ENCODE peak calls at places on chromosomes 2 and 18, in six cellular contexts. One of them, this sample, is unnamed.

GRCh38 chr2:134228493-134228903 is 25.4 kb upstream of the MGAT5 start:
- DNase-seq in transverse colon: no peak
- DNase-seq in CD8-positive, alpha-beta T cell: no peak
- DNase-seq in brain microvascular endothelial cell: no peak
- DNase-seq in lung: no peak
- DNase-seq in cardiac muscle cell: no peak
- DNase-seq in this sample: no peak

GRCh38 chr2:651961-652373 is 25.2 kb downstream of the TMEM18 start:
- DNase-seq in CD8-positive, alpha-beta T cell: no peak
- DNase-seq in lung: peak
- DNase-seq in brain microvascular endothelial cell: no peak
- DNase-seq in cardiac muscle cell: no peak
- DNase-seq in transverse colon: no peak
- DNase-seq in this sample: no peak

GRCh38 chr18:5543036-5543671 is 643 bp downstream of the EPB41L3 start:
- DNase-seq in transverse colon: no peak
- DNase-seq in lung: no peak
- DNase-seq in cardiac muscle cell: no peak
- DNase-seq in CD8-positive, alpha-beta T cell: no peak
- DNase-seq in brain microvascular endothelial cell: no peak
- DNase-seq in this sample: peak

GRCh38 chr2:188573453-188573852 is 281.8 kb downstream of the GULP1 start:
- DNase-seq in transverse colon: no peak
- DNase-seq in CD8-positive, alpha-beta T cell: no peak
- DNase-seq in brain microvascular endothelial cell: no peak
- DNase-seq in cardiac muscle cell: no peak
- DNase-seq in lung: no peak
- DNase-seq in this sample: no peak

GRCh38 chr2:86243272-86243671 is 44.0 kb downstream of the MRPL35 start:
- DNase-seq in transverse colon: no peak
- DNase-seq in brain microvascular endothelial cell: no peak
- DNase-seq in CD8-positive, alpha-beta T cell: no peak
- DNase-seq in lung: no peak
- DNase-seq in cardiac muscle cell: no peak
- DNase-seq in this sample: no peak

GRCh38 chr2:260507-261161 is 3.2 kb downstream of the SH3YL1 start:
- DNase-seq in CD8-positive, alpha-beta T cell: no peak
- DNase-seq in lung: no peak
- DNase-seq in brain microvascular endothelial cell: no peak
- DNase-seq in transverse colon: no peak
- DNase-seq in cardiac muscle cell: no peak
- DNase-seq in this sample: no peak

GRCh38 chr18:63949068-63949737 is at the start of gene HMSD:
- DNase-seq in CD8-positive, alpha-beta T cell: peak
- DNase-seq in transverse colon: peak
- DNase-seq in cardiac muscle cell: peak
- DNase-seq in brain microvascular endothelial cell: peak
- DNase-seq in lung: peak
- DNase-seq in this sample: peak

GRCh38 chr2:107542314-107542740 is 284.4 kb upstream of the RGPD4 start:
- DNase-seq in lung: no peak
- DNase-seq in transverse colon: no peak
- DNase-seq in brain microvascular endothelial cell: no peak
- DNase-seq in cardiac muscle cell: peak
- DNase-seq in CD8-positive, alpha-beta T cell: no peak
- DNase-seq in this sample: no peak

GRCh38 chr18:55318864-55319516 is 269.0 kb downstream of the TCF4 start:
- DNase-seq in cardiac muscle cell: peak
- DNase-seq in transverse colon: no peak
- DNase-seq in CD8-positive, alpha-beta T cell: no peak
- DNase-seq in brain microvascular endothelial cell: no peak
- DNase-seq in lung: no peak
- DNase-seq in this sample: no peak

GRCh38 chr18:55577812-55578539 is 10.0 kb downstream of the TCF4 start:
- DNase-seq in lung: no peak
- DNase-seq in brain microvascular endothelial cell: no peak
- DNase-seq in cardiac muscle cell: no peak
- DNase-seq in transverse colon: no peak
- DNase-seq in CD8-positive, alpha-beta T cell: no peak
- DNase-seq in this sample: no peak

GRCh38 chr2:137677466-137677865 is 286.8 kb upstream of the HNMT start:
- DNase-seq in cardiac muscle cell: no peak
- DNase-seq in brain microvascular endothelial cell: no peak
- DNase-seq in lung: no peak
- DNase-seq in CD8-positive, alpha-beta T cell: no peak
- DNase-seq in transverse colon: no peak
- DNase-seq in this sample: no peak

GRCh38 chr2:53475320-53475719 is 292.3 kb upstream of the CHAC2 start:
- DNase-seq in brain microvascular endothelial cell: peak
- DNase-seq in lung: no peak
- DNase-seq in transverse colon: no peak
- DNase-seq in cardiac muscle cell: no peak
- DNase-seq in CD8-positive, alpha-beta T cell: no peak
- DNase-seq in this sample: no peak

GRCh38 chr2:181904022-181904632 is 12.6 kb downstream of the ITPRID2 start:
- DNase-seq in cardiac muscle cell: peak
- DNase-seq in transverse colon: no peak
- DNase-seq in CD8-positive, alpha-beta T cell: no peak
- DNase-seq in brain microvascular endothelial cell: peak
- DNase-seq in lung: no peak
- DNase-seq in this sample: no peak

GRCh38 chr2:195622966-195623365 is 34.1 kb upstream of the SLC39A10 start:
- DNase-seq in cardiac muscle cell: no peak
- DNase-seq in lung: no peak
- DNase-seq in CD8-positive, alpha-beta T cell: no peak
- DNase-seq in brain microvascular endothelial cell: no peak
- DNase-seq in transverse colon: no peak
- DNase-seq in this sample: no peak

GRCh38 chr2:15569658-15570615 is 8.8 kb upstream of the NBAS start:
- DNase-seq in transverse colon: no peak
- DNase-seq in cardiac muscle cell: no peak
- DNase-seq in CD8-positive, alpha-beta T cell: no peak
- DNase-seq in lung: no peak
- DNase-seq in brain microvascular endothelial cell: no peak
- DNase-seq in this sample: no peak

GRCh38 chr2:28102455-28102874 is 211.9 kb downstream of the BABAM2 start:
- DNase-seq in transverse colon: no peak
- DNase-seq in cardiac muscle cell: peak
- DNase-seq in CD8-positive, alpha-beta T cell: no peak
- DNase-seq in brain microvascular endothelial cell: peak
- DNase-seq in lung: no peak
- DNase-seq in this sample: no peak

GRCh38 chr2:227163998-227164744 is at the start of the genes COL4A3 and COL4A4:
- DNase-seq in cardiac muscle cell: peak
- DNase-seq in transverse colon: peak
- DNase-seq in brain microvascular endothelial cell: no peak
- DNase-seq in CD8-positive, alpha-beta T cell: no peak
- DNase-seq in lung: peak
- DNase-seq in this sample: peak

GRCh38 chr18:60176271-60176670 is 196.3 kb downstream of the MC4R start:
- DNase-seq in brain microvascular endothelial cell: no peak
- DNase-seq in CD8-positive, alpha-beta T cell: no peak
- DNase-seq in lung: no peak
- DNase-seq in cardiac muscle cell: peak
- DNase-seq in transverse colon: no peak
- DNase-seq in this sample: no peak

GRCh38 chr2:86807462-86808275 is 17.0 kb upstream of the CD8A start:
- DNase-seq in lung: no peak
- DNase-seq in transverse colon: peak
- DNase-seq in CD8-positive, alpha-beta T cell: peak
- DNase-seq in brain microvascular endothelial cell: no peak
- DNase-seq in cardiac muscle cell: peak
- DNase-seq in this sample: peak

GRCh38 chr2:37657471-37657870 is 14.0 kb downstream of the CDC42EP3 start:
- DNase-seq in transverse colon: no peak
- DNase-seq in brain microvascular endothelial cell: no peak
- DNase-seq in CD8-positive, alpha-beta T cell: no peak
- DNase-seq in lung: no peak
- DNase-seq in cardiac muscle cell: no peak
- DNase-seq in this sample: no peak

GRCh38 chr18:77967071-77967470 is 717.4 kb downstream of the GALR1 start:
- DNase-seq in CD8-positive, alpha-beta T cell: no peak
- DNase-seq in lung: no peak
- DNase-seq in brain microvascular endothelial cell: no peak
- DNase-seq in transverse colon: no peak
- DNase-seq in cardiac muscle cell: no peak
- DNase-seq in this sample: no peak
- TF ChIP-seq CTCF in CD8-positive, alpha-beta T cell: no peak
- TF ChIP-seq CTCF in lung: no peak
- TF ChIP-seq CTCF in brain microvascular endothelial cell: no peak
- TF ChIP-seq CTCF in transverse colon: no peak
- TF ChIP-seq CTCF in cardiac muscle cell: no peak
- TF ChIP-seq CTCF in this sample: no peak

GRCh38 chr2:205563646-205564045 is 118.7 kb upstream of the NRP2 start:
- DNase-seq in lung: no peak
- DNase-seq in CD8-positive, alpha-beta T cell: no peak
- DNase-seq in brain microvascular endothelial cell: no peak
- DNase-seq in cardiac muscle cell: peak
- DNase-seq in transverse colon: peak
- DNase-seq in this sample: no peak
- TF ChIP-seq CTCF in lung: no peak
- TF ChIP-seq CTCF in CD8-positive, alpha-beta T cell: no peak
- TF ChIP-seq CTCF in brain microvascular endothelial cell: peak
- TF ChIP-seq CTCF in cardiac muscle cell: peak
- TF ChIP-seq CTCF in transverse colon: no peak
- TF ChIP-seq CTCF in this sample: peak

DNA sequence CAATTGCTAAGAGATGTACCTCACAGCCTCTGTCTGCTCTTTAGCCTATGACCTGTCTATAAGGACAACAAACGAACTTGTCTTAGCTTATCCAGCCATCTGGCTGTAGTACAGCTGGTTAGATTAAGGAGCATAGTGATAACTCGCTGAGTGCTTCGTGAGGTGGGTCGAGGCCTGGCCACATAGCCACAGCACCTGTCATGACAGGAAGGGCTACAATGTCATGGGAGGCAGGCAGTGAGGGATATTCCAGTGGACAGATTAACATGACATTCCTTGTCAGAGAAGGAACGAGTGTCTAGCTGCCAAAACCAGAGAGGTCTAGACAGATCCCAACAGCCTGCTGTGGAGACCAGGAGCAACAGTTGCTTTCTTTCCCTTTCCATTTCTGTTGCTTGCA is 133.3 kb downstream of the ALK start:
- DNase-seq in CD8-positive, alpha-beta T cell: no peak
- DNase-seq in brain microvascular endothelial cell: no peak
- DNase-seq in lung: no peak
- DNase-seq in cardiac muscle cell: no peak
- DNase-seq in transverse colon: no peak
- DNase-seq in this sample: no peak
- TF ChIP-seq CTCF in CD8-positive, alpha-beta T cell: no peak
- TF ChIP-seq CTCF in brain microvascular endothelial cell: no peak
- TF ChIP-seq CTCF in lung: no peak
- TF ChIP-seq CTCF in cardiac muscle cell: no peak
- TF ChIP-seq CTCF in transverse colon: no peak
- TF ChIP-seq CTCF in this sample: no peak

DNA sequence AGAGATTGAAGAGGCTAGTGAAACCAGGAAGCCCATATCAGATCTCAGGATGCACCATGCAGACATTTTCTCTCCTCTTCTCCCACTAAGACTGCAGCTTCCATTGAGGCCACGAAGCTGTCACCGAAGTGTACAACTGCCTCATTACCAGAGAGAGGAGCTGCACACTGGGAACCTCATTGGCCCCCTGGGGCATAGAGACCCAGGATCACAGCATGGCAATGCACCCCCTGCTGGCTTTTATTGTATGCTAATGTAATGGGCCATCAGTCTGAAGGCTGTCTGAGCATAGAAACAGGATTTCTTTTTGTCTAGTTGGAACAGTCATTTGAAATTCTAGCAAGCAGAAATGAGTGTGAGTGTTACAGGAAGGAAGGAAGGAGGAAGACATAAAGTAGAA is 861.6 kb upstream of the CELF4 start:
- DNase-seq in CD8-positive, alpha-beta T cell: no peak
- DNase-seq in brain microvascular endothelial cell: no peak
- DNase-seq in lung: no peak
- DNase-seq in cardiac muscle cell: no peak
- DNase-seq in transverse colon: no peak
- DNase-seq in this sample: no peak
- TF ChIP-seq CTCF in CD8-positive, alpha-beta T cell: no peak
- TF ChIP-seq CTCF in brain microvascular endothelial cell: no peak
- TF ChIP-seq CTCF in lung: no peak
- TF ChIP-seq CTCF in cardiac muscle cell: no peak
- TF ChIP-seq CTCF in transverse colon: no peak
- TF ChIP-seq CTCF in this sample: no peak

This sample was measured in mesothelial cell of epicardium.